ENCODE peak calls at places on chromosomes 12 and 14, in ten cellular contexts. J is stimulated activated CD8-positive, alpha-beta memory T cell treated with anti-CD3 and anti-CD28 coated beads, Interleukin-15, amount 100 ng/mL, for 24 hours; R is activated CD8-positive, alpha-beta T cell treated with anti-CD3 and anti-CD28 coated beads, Interleukin-2, amount 10 ng/mL, durations not matched to agents 7 days and 5 days; I is AG08396; Y is GM23248; W is right lobe of liver; G is naive B cell; U is lung; D is T follicular helper cell; Q is kidney. Z is an unnamed sample.

GRCh38 chr14:24441904-24442239 is 704 bp downstream of the SDR39U1 start:
- DNase-seq in J (no peak), R (peak), I (peak), Y (peak), W (no peak), G (no peak), U (no peak), D (no peak), Q (no peak), Z (no peak)

GRCh38 chr12:108238474-108238873 is 100.6 kb downstream of the CMKLR1 start:
- DNase-seq in J (no peak), R (no peak), I (no peak), Y (no peak), W (no peak), G (no peak), U (no peak), D (no peak), Q (no peak), Z (no peak)

GRCh38 chr12:112199136-112199535 is 73.8 kb downstream of the TRAFD1 start:
- DNase-seq in J (no peak), R (no peak), I (no peak), Y (no peak), W (no peak), G (no peak), U (no peak), D (no peak), Q (no peak), Z (no peak)

GRCh38 chr12:117365072-117365616 is 3.7 kb upstream of the NOS1 start:
- DNase-seq in J (no peak), R (no peak), I (no peak), Y (no peak), W (no peak), G (no peak), U (no peak), D (no peak), Q (no peak), Z (no peak)

GRCh38 chr12:109641422-109641821 is 67.8 kb downstream of the MVK start:
- DNase-seq in J (no peak), R (no peak), I (no peak), Y (no peak), W (no peak), G (no peak), U (no peak), D (no peak), Q (no peak), Z (no peak)

GRCh38 chr14:96091149-96091693 is 52.1 kb downstream of the C14orf132 start:
- DNase-seq in J (no peak), R (no peak), I (no peak), Y (no peak), W (peak), G (no peak), U (no peak), D (no peak), Q (no peak), Z (no peak)

GRCh38 chr12:82880442-82880901 is 193.8 kb downstream of the TMTC2 start:
- DNase-seq in J (no peak), R (no peak), I (peak), Y (no peak), W (no peak), G (no peak), U (no peak), D (no peak), Q (no peak), Z (no peak)

GRCh38 chr12:59431266-59431665 is 164.6 kb upstream of the SLC16A7 start:
- DNase-seq in J (no peak), R (no peak), I (no peak), Y (peak), W (no peak), G (no peak), U (no peak), D (no peak), Q (no peak), Z (no peak)

GRCh38 chr12:26197832-26198231 is 2.5 kb downstream of the SSPN start:
- DNase-seq in J (no peak), R (no peak), I (no peak), Y (no peak), W (no peak), G (no peak), U (no peak), D (no peak), Q (no peak), Z (peak)

GRCh38 chr12:42450248-42450647 is 124.3 kb downstream of the PPHLN1 start:
- DNase-seq in J (no peak), R (no peak), I (no peak), Y (peak), W (no peak), G (no peak), U (no peak), D (no peak), Q (no peak), Z (no peak)

GRCh38 chr12:107657133-107657532 is 28.5 kb upstream of the PWP1 start:
- DNase-seq in J (no peak), R (no peak), I (no peak), Y (no peak), W (no peak), G (no peak), U (no peak), D (no peak), Q (no peak), Z (no peak)

GRCh38 chr12:6548556-6549378 is 7.1 kb downstream of the IFFO1 start:
- DNase-seq in J (no peak), R (no peak), I (peak), Y (peak), W (no peak), G (no peak), U (no peak), D (no peak), Q (peak), Z (no peak)

GRCh38 chr12:53505086-53505485 is 2.2 kb downstream of the NPFF start:
- DNase-seq in J (no peak), R (no peak), I (peak), Y (peak), W (peak), G (no peak), U (no peak), D (no peak), Q (no peak), Z (no peak)

GRCh38 chr12:48296586-48297396 is 53.9 kb downstream of the ZNF641 start:
- DNase-seq in J (no peak), R (peak), I (peak), Y (peak), W (peak), G (no peak), U (peak), D (no peak), Q (peak), Z (peak)